ENCODE peak calls at places on chromosomes 13 and 19, in nine cellular contexts. P, X, Y, Z, W, S, C, M and E are unnamed samples.

GRCh38 chr19:11152318-11153062 is 3.1 kb downstream of the SPC24 start:
- DNase-seq in P (no peak), X (no peak), Y (peak), Z (no peak), W (peak), S (no peak), C (peak), M (no peak), E (peak)

GRCh38 chr19:50933640-50934039 is 19.2 kb downstream of the KLK5 start:
- DNase-seq in P (no peak), X (no peak), Y (no peak), Z (no peak), W (peak), S (no peak), C (peak), M (no peak), E (peak)

GRCh38 chr13:100399455-100399854 is 189.1 kb downstream of the GGACT start:
- DNase-seq in P (no peak), X (no peak), Y (no peak), Z (no peak), W (no peak), S (peak), C (no peak), M (no peak), E (no peak)

GRCh38 chr13:44575741-44576395 is at the start of gene TSC22D1:
- DNase-seq in P (peak), X (no peak), Y (peak), Z (peak), W (peak), S (peak), C (peak), M (no peak), E (peak)

GRCh38 chr19:48405850-48406249 is 12.4 kb downstream of the GRIN2D start:
- DNase-seq in P (no peak), X (no peak), Y (no peak), Z (no peak), W (no peak), S (no peak), C (no peak), M (no peak), E (no peak)

GRCh38 chr13:106616729-106617128 is 48.8 kb upstream of the ARGLU1 start:
- DNase-seq in P (no peak), X (no peak), Y (no peak), Z (no peak), W (no peak), S (no peak), C (no peak), M (no peak), E (no peak)

GRCh38 chr19:12983561-12984142 is 11.6 kb upstream of the NFIX start:
- DNase-seq in P (peak), X (no peak), Y (peak), Z (peak), W (peak), S (peak), C (peak), M (no peak), E (peak)

GRCh38 chr13:98664047-98664446 is 87.1 kb upstream of the STK24 start:
- DNase-seq in P (no peak), X (peak), Y (no peak), Z (peak), W (peak), S (no peak), C (peak), M (no peak), E (no peak)

GRCh38 chr13:101127741-101128353 is 288.5 kb downstream of the NALCN start:
- DNase-seq in P (peak), X (no peak), Y (peak), Z (no peak), W (peak), S (peak), C (peak), M (peak), E (peak)

GRCh38 chr13:30371649-30372265 is 50.5 kb upstream of the UBE2L5 start:
- DNase-seq in P (peak), X (no peak), Y (no peak), Z (no peak), W (peak), S (no peak), C (peak), M (no peak), E (no peak)

GRCh38 chr19:18659281-18660050 is 22.6 kb downstream of the KLHL26 start:
- DNase-seq in P (no peak), X (no peak), Y (peak), Z (no peak), W (peak), S (no peak), C (no peak), M (no peak), E (no peak)

GRCh38 chr13:39684531-39685137 is 29.2 kb downstream of the COG6 start:
- DNase-seq in P (peak), X (peak), Y (no peak), Z (no peak), W (peak), S (peak), C (peak), M (no peak), E (no peak)

GRCh38 chr13:45626731-45627374 is 11.3 kb upstream of the ERICH6B start:
- DNase-seq in P (no peak), X (no peak), Y (no peak), Z (no peak), W (peak), S (no peak), C (no peak), M (no peak), E (no peak)

GRCh38 chr19:36771275-36772231 is 1.1 kb downstream of the ZNF850 start:
- DNase-seq in P (peak), X (no peak), Y (peak), Z (peak), W (peak), S (peak), C (peak), M (peak), E (peak)

GRCh38 chr13:40666905-40667621 is 622 bp upstream of the FOXO1 start:
- DNase-seq in P (peak), X (no peak), Y (peak), Z (no peak), W (peak), S (no peak), C (peak), M (no peak), E (no peak)

GRCh38 chr13:103218253-103218652 is 152.0 kb upstream of the SLC10A2 start:
- DNase-seq in P (no peak), X (no peak), Y (no peak), Z (no peak), W (no peak), S (no peak), C (peak), M (no peak), E (no peak)

GRCh38 chr19:30371960-30372824 is at the start of gene ZNF536:
- DNase-seq in P (no peak), X (no peak), Y (no peak), Z (no peak), W (no peak), S (no peak), C (no peak), M (no peak), E (no peak)